ENCODE peak calls at places on chromosome 1, in ten cellular contexts. T is heart left ventricle, N is spleen, O is hepatocyte, D is body of pancreas, Q is pancreas, C is PC-9, G is SK-N-SH, X is HCT116, E is left ventricle myocardium inferior. W is an unnamed sample. For H3K36me3, the result is how much of the 10 kb centered on the place peaks cover.

GRCh38 chr1:44652445-44653106 is 21.7 kb downstream of the TMEM53 start:
- DNase-seq in T (peak), N (peak), O (peak), D (peak), Q (peak), C (peak), G (peak), X (no peak), E (peak), W (no peak)

GRCh38 chr1:165129568-165130164 is 226.8 kb downstream of the LMX1A start:
- DNase-seq in T (peak), N (no peak), O (peak), D (peak), Q (peak), C (peak), G (peak), X (peak), E (peak), W (no peak)

GRCh38 chr1:5831600-5832335 is 160.5 kb downstream of the NPHP4 start:
- DNase-seq in T (no peak), N (no peak), O (no peak), D (peak), Q (peak), C (no peak), G (no peak), X (no peak), E (no peak), W (no peak)

GRCh38 chr1:119040489-119040888 is 52.3 kb upstream of the TBX15 start:
- DNase-seq in T (no peak), N (no peak), O (no peak), D (no peak), Q (no peak), C (no peak), G (no peak), X (no peak), E (no peak), W (no peak)

GRCh38 chr1:71640131-71640530 is 559.3 kb upstream of the ZRANB2 start:
- DNase-seq in T (no peak), N (no peak), O (no peak), D (no peak), Q (no peak), C (no peak), G (no peak), X (no peak), E (no peak), W (no peak)

GRCh38 chr1:84434081-84434755 is 35.9 kb downstream of the DNASE2B start:
- DNase-seq in T (no peak), N (no peak), O (no peak), D (no peak), Q (no peak), C (no peak), G (no peak), X (peak), E (no peak), W (no peak)

GRCh38 chr1:83999316-83999819 is 436 bp upstream of the TTLL7 start:
- DNase-seq in T (peak), N (peak), O (peak), D (peak), Q (peak), C (peak), G (no peak), X (peak), E (peak), W (no peak)

GRCh38 chr1:154733621-154734020 is 125.6 kb upstream of the ADAR start:
- DNase-seq in T (no peak), N (no peak), O (no peak), D (no peak), Q (no peak), C (no peak), G (no peak), X (no peak), E (no peak), W (no peak)

GRCh38 chr1:3313579-3313955 is 140.9 kb upstream of the ARHGEF16 start:
- DNase-seq in T (peak), N (no peak), O (peak), D (peak), Q (peak), C (no peak), G (no peak), X (no peak), E (peak), W (no peak)

GRCh38 chr1:172582889-172583288 is 49.9 kb downstream of the SUCO start:
- DNase-seq in T (no peak), N (no peak), O (no peak), D (no peak), Q (no peak), C (no peak), G (no peak), X (no peak), E (no peak), W (no peak)
- TF ChIP-seq CTCF in T (no peak), N (no peak), O (peak), D (no peak), Q (no peak), C (peak), G (peak), X (peak), E (no peak), W (no peak)

DNA sequence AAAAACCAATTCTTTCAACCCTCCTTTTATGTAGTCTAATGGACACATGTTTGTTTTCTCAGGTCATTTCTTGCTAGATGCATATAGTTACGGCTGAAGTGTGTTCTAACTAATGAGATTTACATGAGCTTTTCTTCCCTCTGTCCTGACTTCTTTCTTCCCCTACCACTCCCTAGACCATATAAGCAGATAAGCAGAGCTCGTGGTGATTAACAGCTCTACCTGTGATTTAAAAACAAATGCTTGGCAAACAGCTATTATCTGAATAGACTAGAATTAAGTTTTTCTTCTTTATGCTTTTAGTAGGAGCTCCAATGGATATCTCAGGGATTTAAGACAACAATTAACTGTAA is 18.6 kb downstream of the KHDRBS1 start:
- DNase-seq in T (no peak), N (no peak), O (no peak), D (no peak), Q (no peak), C (no peak), G (no peak), X (no peak), E (no peak), W (no peak)
- H3K36me3 ChIP-seq in T (under half), N (under half), O (under half), D (under half), Q (under half), C (half or more), G (half or more), X (half or more), E (half or more), W (under half)

GRCh38 chr1:17554966-17555365 is 15.5 kb downstream of the ARHGEF10L start:
- DNase-seq in T (no peak), N (no peak), O (no peak), D (no peak), Q (no peak), C (no peak), G (no peak), X (no peak), E (no peak), W (no peak)

GRCh38 chr1:17549384-17549783 is 9.9 kb downstream of the ARHGEF10L start:
- DNase-seq in T (no peak), N (no peak), O (no peak), D (no peak), Q (no peak), C (no peak), G (no peak), X (no peak), E (no peak), W (no peak)

GRCh38 chr1:17553970-17554369 is 14.5 kb downstream of the ARHGEF10L start:
- DNase-seq in T (no peak), N (no peak), O (peak), D (no peak), Q (no peak), C (peak), G (no peak), X (peak), E (no peak), W (no peak)

GRCh38 chr1:17550684-17551584 is 11.4 kb downstream of the ARHGEF10L start:
- DNase-seq in T (no peak), N (no peak), O (no peak), D (peak), Q (no peak), C (peak), G (no peak), X (no peak), E (no peak), W (no peak)

GRCh38 chr1:17551755-17552234 is 12.3 kb downstream of the ARHGEF10L start:
- DNase-seq in T (no peak), N (no peak), O (no peak), D (peak), Q (no peak), C (peak), G (peak), X (no peak), E (peak), W (no peak)
- H3K27ac ChIP-seq in T (peak), N (peak), O (no peak), D (peak), Q (peak), C (peak), G (peak), X (no peak), E (peak), W (peak)

GRCh38 chr1:77953907-77954306 is 25.0 kb downstream of the FUBP1 start:
- DNase-seq in T (no peak), N (no peak), O (no peak), D (no peak), Q (no peak), C (no peak), G (no peak), X (no peak), E (no peak), W (no peak)

GRCh38 chr1:77951328-77951727 is 27.5 kb downstream of the FUBP1 start:
- DNase-seq in T (no peak), N (no peak), O (no peak), D (no peak), Q (no peak), C (no peak), G (no peak), X (no peak), E (no peak), W (no peak)

GRCh38 chr1:77945345-77945744 is 33.5 kb downstream of the FUBP1 start:
- DNase-seq in T (no peak), N (no peak), O (no peak), D (no peak), Q (no peak), C (no peak), G (no peak), X (no peak), E (no peak), W (no peak)

GRCh38 chr1:77950873-77951272 is 28.0 kb downstream of the FUBP1 start:
- DNase-seq in T (no peak), N (no peak), O (no peak), D (no peak), Q (no peak), C (no peak), G (no peak), X (no peak), E (no peak), W (no peak)

GRCh38 chr1:77948841-77949424 is 29.9 kb downstream of the FUBP1 start:
- DNase-seq in T (peak), N (no peak), O (peak), D (peak), Q (no peak), C (no peak), G (peak), X (peak), E (no peak), W (no peak)
- TF ChIP-seq CTCF in T (no peak), N (no peak), O (peak), D (peak), Q (no peak), C (no peak), G (peak), X (no peak), E (peak), W (no peak)

GRCh38 chr1:227086636-227087035 is 146.5 kb downstream of the COQ8A start:
- DNase-seq in T (no peak), N (no peak), O (no peak), D (no peak), Q (no peak), C (no peak), G (no peak), X (no peak), E (no peak), W (no peak)

GRCh38 chr1:227094249-227094966 is 154.3 kb downstream of the COQ8A start:
- DNase-seq in T (no peak), N (no peak), O (peak), D (peak), Q (no peak), C (no peak), G (no peak), X (peak), E (no peak), W (no peak)

GRCh38 chr1:227093309-227093708 is 153.2 kb downstream of the COQ8A start:
- DNase-seq in T (no peak), N (no peak), O (no peak), D (no peak), Q (no peak), C (no peak), G (no peak), X (no peak), E (no peak), W (no peak)

GRCh38 chr1:227092054-227092453 is 152.0 kb downstream of the COQ8A start:
- DNase-seq in T (no peak), N (no peak), O (no peak), D (no peak), Q (no peak), C (no peak), G (no peak), X (no peak), E (no peak), W (no peak)
- H3K36me3 ChIP-seq in T (half or more), N (under half), O (under half), D (under half), Q (under half), C (under half), G (under half), X (under half), E (under half), W (under half)

DNA sequence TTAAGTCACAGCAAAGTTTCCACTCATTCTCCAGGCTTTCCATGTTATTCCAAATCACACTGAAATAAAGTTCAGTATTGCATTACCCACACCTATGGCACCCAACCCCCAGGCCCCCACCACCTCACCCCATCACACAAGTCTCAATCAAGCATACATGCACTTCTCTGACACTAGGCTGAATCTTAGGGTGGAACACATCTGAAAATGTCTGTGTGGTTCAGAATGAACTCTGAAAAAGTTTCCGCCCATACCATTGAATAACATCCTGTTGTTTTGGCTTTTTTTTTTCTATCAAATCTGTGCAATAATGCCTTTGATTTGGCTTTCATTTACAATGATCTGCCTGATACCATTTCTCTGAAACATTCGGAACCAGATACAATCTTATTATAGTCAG is 25.8 kb upstream of the LRRC8C start:
- DNase-seq in T (no peak), N (no peak), O (no peak), D (no peak), Q (no peak), C (no peak), G (no peak), X (no peak), E (no peak), W (no peak)
- H3K27ac ChIP-seq in T (peak), N (peak), O (no peak), D (no peak), Q (no peak), C (no peak), G (no peak), X (no peak), E (peak), W (peak)

GRCh38 chr1:41239988-41240610 is 2.0 kb downstream of the SCMH1 start:
- DNase-seq in T (no peak), N (no peak), O (peak), D (peak), Q (no peak), C (peak), G (no peak), X (no peak), E (no peak), W (no peak)
- TF ChIP-seq CTCF in T (peak), N (no peak), O (peak), D (peak), Q (no peak), C (peak), G (peak), X (no peak), E (peak), W (no peak)

W was measured in esophagus squamous epithelium.